ENCODE peak calls at places on chromosomes 5 and 9, in nine cellular contexts. J, V, K, D, S, U, N, I and R are unnamed samples. For H3K4me1, the result is how much of the 10 kb centered on the place peaks cover.

GRCh38 chr5:115510145-115510640 is 34.4 kb downstream of the FEM1C start:
- DNase-seq in J (no peak), V (no peak), K (no peak), U (no peak), N (no peak), I (no peak), D (no peak), S (no peak), R (no peak)

GRCh38 chr5:14779975-14780374 is 91.6 kb downstream of the ANKH start:
- DNase-seq in S (no peak), I (no peak), K (no peak), U (no peak), V (no peak), J (no peak), N (no peak), D (no peak), R (no peak)

GRCh38 chr9:1276474-1276873 is 226.3 kb downstream of the DMRT2 start:
- DNase-seq in D (no peak), U (no peak), K (no peak), J (no peak), N (no peak), S (no peak), I (no peak), V (no peak), R (no peak)

GRCh38 chr5:85538362-85538761 is 1079.4 kb upstream of the COX7C start:
- DNase-seq in V (no peak), S (no peak), K (no peak), N (no peak), U (no peak), D (no peak), I (no peak), J (no peak), R (no peak)

GRCh38 chr5:75239681-75240080 is 3.0 kb upstream of the ANKRD31 start:
- DNase-seq in S (no peak), I (no peak), D (no peak), N (no peak), J (no peak), K (no peak), V (no peak), U (no peak), R (no peak)

GRCh38 chr5:39158127-39158593 is 61.2 kb downstream of the FYB1 start:
- DNase-seq in J (no peak), V (peak), I (no peak), S (no peak), N (peak), U (no peak), K (no peak), D (no peak), R (no peak)

GRCh38 chr9:95874303-95874988 is 1.0 kb upstream of the ERCC6L2 start:
- DNase-seq in I (no peak), V (no peak), S (peak), U (no peak), D (no peak), N (no peak), K (no peak), J (no peak), R (no peak)

GRCh38 chr9:98809311-98810105 is 2.0 kb downstream of the GALNT12 start:
- DNase-seq in U (no peak), I (no peak), J (no peak), K (no peak), D (no peak), S (peak), N (no peak), V (no peak), R (no peak)

GRCh38 chr5:138660051-138660572 is 84.9 kb upstream of the HSPA9 start:
- DNase-seq in V (no peak), N (no peak), K (no peak), S (no peak), J (no peak), U (no peak), D (no peak), I (no peak), R (no peak)

GRCh38 chr5:1515921-1516571 is 7.7 kb downstream of the LPCAT1 start:
- DNase-seq in I (no peak), D (no peak), S (no peak), J (peak), K (no peak), N (peak), U (peak), V (peak), R (peak)

GRCh38 chr9:95807326-95807947 is 68.1 kb upstream of the ERCC6L2 start:
- DNase-seq in K (no peak), V (no peak), J (no peak), U (no peak), S (no peak), N (no peak), D (no peak), I (peak), R (no peak)

GRCh38 chr5:135079760-135080159 is 45.7 kb upstream of the PITX1 start:
- DNase-seq in N (no peak), D (no peak), V (no peak), J (no peak), S (no peak), I (no peak), U (no peak), K (no peak), R (no peak)

GRCh38 chr5:123107343-123108240 is 18.6 kb downstream of the PRDM6 start:
- DNase-seq in I (no peak), N (no peak), K (no peak), J (no peak), D (no peak), U (no peak), V (no peak), S (no peak), R (no peak)

GRCh38 chr9:78383130-78383529 is 86.2 kb downstream of the PSAT1 start:
- DNase-seq in N (no peak), D (no peak), I (no peak), V (no peak), S (no peak), K (no peak), J (no peak), U (no peak), R (no peak)

GRCh38 chr5:147971472-147971871 is 65.1 kb upstream of the C5orf46 start:
- DNase-seq in I (no peak), K (no peak), V (no peak), U (no peak), S (no peak), D (no peak), J (no peak), N (no peak), R (no peak)

GRCh38 chr9:26081847-26082246 is 403.6 kb upstream of the TUSC1 start:
- DNase-seq in V (no peak), D (no peak), I (no peak), K (no peak), J (no peak), N (no peak), S (no peak), U (no peak), R (no peak)

GRCh38 chr5:78805-79149 is 13.2 kb upstream of the PLEKHG4B start:
- DNase-seq in D (no peak), J (no peak), N (no peak), S (no peak), U (no peak), K (no peak), V (no peak), I (no peak), R (peak)

GRCh38 chr5:141869514-141869913 is 8.7 kb downstream of the PCDH1 start:
- DNase-seq in D (no peak), N (no peak), K (no peak), V (peak), I (no peak), J (no peak), U (no peak), S (no peak), R (no peak)
- H3K4me1 ChIP-seq in D (under half), N (under half), K (under half), V (half or more), I (under half), J (under half), U (under half), S (under half), R (under half)

DNA sequence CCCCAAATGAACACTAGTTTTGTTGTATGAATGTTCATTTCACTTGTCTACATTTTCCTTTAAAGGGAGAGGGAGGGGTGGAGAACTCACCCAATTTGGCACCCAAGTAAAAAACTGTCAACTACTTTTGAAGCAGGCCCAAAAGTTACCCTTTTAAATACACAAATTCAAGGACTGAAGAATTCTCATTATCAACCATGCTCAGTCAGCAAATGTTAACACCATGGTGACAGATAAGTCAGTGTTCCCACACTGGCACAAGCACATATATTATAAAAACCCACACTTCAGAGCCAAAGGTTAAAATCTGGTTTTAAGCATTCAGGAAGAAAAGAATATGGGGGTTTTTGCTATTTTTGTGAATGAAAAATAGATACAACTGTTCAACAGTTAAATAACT is 31.6 kb downstream of the CSNK1A1 start:
- DNase-seq in U (no peak), I (no peak), D (no peak), N (no peak), K (no peak), S (no peak), V (no peak), J (no peak), R (no peak)
- H3K4me1 ChIP-seq in U (under half), I (under half), D (under half), N (under half), K (under half), S (under half), V (half or more), J (half or more), R (under half)

DNA sequence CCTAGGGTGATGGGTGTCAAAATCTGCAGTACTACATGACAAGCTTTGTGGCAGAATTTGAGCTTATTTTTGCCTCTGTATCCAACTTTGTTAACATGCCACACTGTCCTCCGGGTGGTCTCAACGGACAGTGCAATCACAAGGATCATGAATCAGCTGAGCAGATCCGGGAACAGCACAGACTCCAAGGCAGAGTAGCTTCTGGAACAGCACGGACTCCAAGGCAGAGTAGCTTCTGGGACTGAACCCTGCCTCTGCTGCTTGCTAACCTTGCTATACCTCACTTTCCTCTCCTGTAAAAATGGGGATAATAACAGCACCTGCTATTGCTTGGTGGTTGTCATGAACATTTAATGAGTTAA is 355.9 kb downstream of the SPOCK1 start:
- DNase-seq in S (no peak), D (no peak), N (no peak), V (no peak), U (no peak), I (no peak), J (no peak), K (no peak), R (no peak)
- H3K4me1 ChIP-seq in S (under half), D (under half), N (under half), V (under half), U (under half), I (under half), J (under half), K (under half), R (under half)

DNA sequence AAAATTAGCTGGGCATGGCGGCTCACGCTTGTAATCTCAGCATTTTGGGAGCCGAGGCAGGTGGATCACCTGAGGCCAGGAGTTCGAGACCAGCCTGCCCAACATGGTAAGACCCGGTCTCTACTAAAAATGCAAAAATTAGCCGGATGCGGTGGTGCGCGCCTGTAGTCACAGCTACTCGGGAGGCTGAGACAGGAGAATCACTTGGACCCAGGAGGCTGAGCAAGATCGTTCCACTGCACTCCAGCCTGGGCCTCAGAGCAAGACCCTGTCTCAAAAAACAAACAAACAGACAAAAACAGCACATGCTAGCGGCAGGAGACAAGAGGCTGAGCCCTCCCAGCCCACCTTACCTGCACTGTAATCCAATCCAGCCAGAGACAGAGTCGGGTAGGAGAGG is 1.1 kb upstream of the DOLPP1 start:
- DNase-seq in N (no peak), D (no peak), V (no peak), I (no peak), S (no peak), J (no peak), K (no peak), U (no peak), R (no peak)
- H3K4me1 ChIP-seq in N (under half), D (under half), V (under half), I (under half), S (under half), J (under half), K (under half), U (under half), R (under half)

DNA sequence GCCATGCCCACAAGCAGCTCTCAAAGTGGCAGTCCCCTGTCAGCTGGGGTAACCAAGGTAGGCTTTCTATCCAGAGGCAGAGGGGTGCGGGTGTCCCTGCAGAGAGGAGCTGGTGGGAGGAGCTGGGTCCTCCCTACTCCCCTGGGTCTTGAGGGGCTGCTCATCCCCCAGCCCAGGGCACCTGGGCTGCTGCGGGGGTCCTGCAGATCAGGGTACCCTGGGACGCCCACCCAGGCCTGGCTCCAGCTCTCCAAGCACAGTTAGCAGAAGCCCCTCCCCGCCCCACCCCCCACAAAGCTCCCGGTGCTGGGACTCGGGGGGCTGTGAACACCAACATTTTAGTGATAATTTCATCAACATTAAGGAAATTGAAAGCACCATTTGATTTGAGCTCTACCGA is 29.8 kb downstream of the VAV2 start:
- DNase-seq in V (no peak), J (no peak), K (no peak), U (no peak), S (no peak), N (no peak), I (no peak), D (peak), R (no peak)
- H3K4me1 ChIP-seq in V (under half), J (under half), K (under half), U (under half), S (under half), N (under half), I (under half), D (under half), R (under half)

GRCh38 chr9:127781821-127782220 is 3.4 kb upstream of the SH2D3C start:
- DNase-seq in V (no peak), U (no peak), N (no peak), K (no peak), S (no peak), D (no peak), J (no peak), I (no peak), R (no peak)

GRCh38 chr9:127785933-127786772 is at the start of gene CDK9:
- DNase-seq in N (peak), V (peak), U (peak), D (peak), K (peak), J (peak), S (peak), I (peak), R (no peak)

GRCh38 chr9:127783111-127783621 is 2.7 kb upstream of the CDK9 start:
- DNase-seq in U (peak), V (peak), N (peak), I (no peak), S (no peak), J (no peak), K (peak), D (peak), R (no peak)

GRCh38 chr9:127785023-127785932 is 556 bp upstream of the CDK9 start:
- DNase-seq in J (peak), D (peak), U (peak), S (peak), K (peak), I (peak), V (peak), N (peak), R (no peak)

DNA sequence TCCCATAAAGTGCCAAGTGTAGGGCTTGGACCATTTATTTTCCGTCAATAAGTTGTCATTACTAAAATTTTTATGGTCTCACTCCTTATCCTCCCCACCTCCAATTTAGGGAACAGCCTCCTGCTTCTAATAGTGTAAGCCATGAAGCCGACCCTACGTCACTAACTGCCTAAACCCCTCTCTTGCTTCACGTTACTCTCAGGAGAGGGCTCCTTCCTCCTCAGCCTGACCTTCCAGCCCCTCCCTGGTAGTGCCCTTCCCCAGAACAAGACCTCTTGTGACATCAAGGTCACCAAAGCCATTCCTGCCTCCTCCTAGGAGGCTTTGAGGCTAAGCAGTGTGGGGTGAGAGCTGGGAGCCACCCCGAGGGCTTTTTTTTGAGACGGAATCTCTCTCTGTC is 2.2 kb upstream of the CDK9 start:
- DNase-seq in D (no peak), K (no peak), U (no peak), I (no peak), N (no peak), S (no peak), J (no peak), V (no peak), R (no peak)
- H3K4me1 ChIP-seq in D (under half), K (half or more), U (half or more), I (under half), N (under half), S (under half), J (under half), V (half or more), R (under half)

DNA sequence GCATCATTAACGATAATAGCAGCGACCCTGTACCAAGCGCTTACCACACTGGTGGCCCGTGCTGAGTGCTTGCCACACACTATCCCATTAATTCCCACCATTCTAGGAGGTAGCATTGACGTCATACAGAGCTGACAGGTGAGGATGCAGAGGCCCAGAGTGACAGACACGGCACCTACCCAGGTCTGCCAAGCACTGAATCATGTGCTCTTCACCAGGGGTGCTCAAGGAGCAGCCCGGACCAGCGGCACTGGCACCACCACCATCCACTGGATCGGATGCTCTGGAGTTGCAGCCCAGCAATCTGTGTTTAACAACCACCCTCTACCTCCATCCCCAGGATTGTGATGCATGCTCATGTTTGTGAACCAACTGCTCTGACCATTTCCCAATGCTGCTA is 3.4 kb downstream of the TNIP1 start:
- DNase-seq in K (no peak), I (no peak), V (no peak), N (no peak), S (no peak), U (no peak), D (no peak), J (no peak), R (no peak)
- H3K4me1 ChIP-seq in K (half or more), I (under half), V (half or more), N (under half), S (under half), U (under half), D (under half), J (half or more), R (under half)

DNA sequence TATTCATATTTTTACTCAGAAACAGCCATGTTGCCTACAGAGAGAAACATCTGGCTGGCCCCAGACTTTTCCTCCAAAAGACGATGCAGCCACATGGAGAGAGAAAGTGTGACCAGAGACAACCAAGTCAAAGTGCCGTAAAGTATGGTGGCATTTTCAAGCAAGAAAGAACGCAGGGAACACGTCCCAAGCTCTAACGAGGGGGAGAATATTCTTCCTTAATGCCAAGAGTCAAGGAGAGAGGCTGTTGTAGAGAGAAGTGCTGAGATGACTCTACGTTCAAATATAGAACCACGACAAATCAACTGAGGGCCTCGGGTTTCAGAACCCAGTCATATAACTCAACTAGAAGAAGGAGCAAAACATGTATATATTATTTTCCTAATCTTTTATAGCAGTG is 55.9 kb downstream of the FNBP1 start:
- DNase-seq in V (no peak), J (no peak), I (no peak), U (no peak), K (no peak), N (no peak), S (no peak), D (no peak), R (no peak)
- H3K4me1 ChIP-seq in V (under half), J (under half), I (under half), U (under half), K (under half), N (under half), S (under half), D (under half), R (under half)

GRCh38 chr9:109973336-109973735 is 193.3 kb downstream of the PALM2AKAP2 start:
- DNase-seq in N (no peak), J (no peak), D (no peak), S (no peak), U (no peak), I (no peak), V (no peak), K (no peak), R (no peak)
- H3K4me1 ChIP-seq in N (under half), J (under half), D (under half), S (under half), U (under half), I (under half), V (half or more), K (under half), R (under half)

DNA sequence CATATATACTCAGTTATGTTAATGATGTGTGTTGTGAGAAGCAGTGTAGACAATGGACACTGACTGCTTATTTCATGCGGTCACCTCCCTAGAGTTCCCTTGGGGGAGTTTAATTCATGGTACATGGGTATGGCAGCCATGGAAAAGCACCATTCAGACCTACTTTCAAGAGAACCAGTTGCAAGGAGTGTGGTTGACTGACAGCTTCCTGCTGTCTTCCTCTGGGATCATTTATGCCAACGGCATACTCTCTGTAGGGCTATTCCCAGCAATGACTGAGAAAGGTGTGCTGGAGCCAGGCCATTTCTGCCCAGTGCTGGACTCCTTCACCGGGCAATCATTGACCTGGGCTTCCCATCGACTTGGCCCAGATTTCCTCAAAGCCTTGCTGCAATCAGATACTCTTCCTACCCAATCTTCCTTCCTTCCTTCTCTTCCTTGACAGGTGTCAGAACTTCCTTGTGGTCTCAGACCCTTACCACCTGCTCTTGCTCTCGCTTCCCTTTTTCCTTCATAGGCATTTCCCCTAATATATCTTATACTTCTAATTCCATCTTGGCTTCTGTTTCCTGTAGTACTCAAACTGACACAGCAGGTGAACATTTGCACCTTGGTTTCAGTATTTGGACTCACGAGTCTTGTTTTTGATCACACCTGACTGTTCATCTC is 3.4 kb upstream of the CLINT1 start:
- DNase-seq in V (no peak), J (no peak), N (no peak), S (no peak), D (no peak), U (no peak), K (no peak), I (no peak), R (no peak)
- H3K4me1 ChIP-seq in V (under half), J (under half), N (under half), S (under half), D (under half), U (under half), K (under half), I (under half), R (under half)